ENCODE peak calls at places on chromosomes 12 and 14, in four cellular contexts. R, S, Q and L are unnamed samples.

GRCh38 chr12:12398026-12398859 is 41.4 kb downstream of the BORCS5 start:
- DNase-seq in R (no peak), S (no peak), Q (no peak), L (peak)

GRCh38 chr12:8499616-8500015 is 13.7 kb upstream of the CLEC4D start:
- DNase-seq in R (no peak), S (no peak), Q (no peak), L (no peak)

GRCh38 chr14:93150227-93151206 is 34.2 kb downstream of the MOAP1 start:
- DNase-seq in R (no peak), S (no peak), Q (no peak), L (peak)

GRCh38 chr14:73771848-73772705 is 57.9 kb upstream of the PNMA1 start:
- DNase-seq in R (peak), S (no peak), Q (peak), L (no peak)

GRCh38 chr14:99257122-99257672 is 14.8 kb downstream of the BCL11B start:
- DNase-seq in R (no peak), S (no peak), Q (no peak), L (no peak)

GRCh38 chr12:42124764-42125371 is 19.8 kb downstream of the GXYLT1 start:
- DNase-seq in R (no peak), S (no peak), Q (no peak), L (no peak)

GRCh38 chr14:58501214-58501816 is 73.8 kb downstream of the KIAA0586 start:
- DNase-seq in R (peak), S (peak), Q (no peak), L (peak)

GRCh38 chr12:34336619-34337465 is 314.5 kb downstream of the ALG10 start:
- DNase-seq in R (peak), S (no peak), Q (no peak), L (no peak)

GRCh38 chr14:42185718-42186117 is 579.0 kb downstream of the LRFN5 start:
- DNase-seq in R (no peak), S (no peak), Q (no peak), L (no peak)

GRCh38 chr12:30447061-30447750 is 248.5 kb downstream of the IPO8 start:
- DNase-seq in R (no peak), S (no peak), Q (no peak), L (no peak)

GRCh38 chr12:18430425-18431048 is 169.2 kb downstream of the PIK3C2G start:
- DNase-seq in R (peak), S (peak), Q (peak), L (peak)

GRCh38 chr14:22982477-22983245 is at the start of gene AJUBA:
- DNase-seq in R (peak), S (peak), Q (peak), L (peak)

GRCh38 chr12:45704968-45705367 is 24.5 kb upstream of the ARID2 start:
- DNase-seq in R (no peak), S (no peak), Q (no peak), L (no peak)

GRCh38 chr14:62209287-62209899 is 447.2 kb downstream of the SNAPC1 start:
- DNase-seq in R (no peak), S (no peak), Q (no peak), L (no peak)

GRCh38 chr14:53964249-53964648 is 7.6 kb upstream of the BMP4 start:
- DNase-seq in R (no peak), S (no peak), Q (no peak), L (no peak)

GRCh38 chr12:101823891-101824290 is 6.9 kb downstream of the GNPTAB start:
- DNase-seq in R (peak), S (peak), Q (peak), L (peak)

GRCh38 chr14:104557766-104558165 is 21.8 kb upstream of the C14orf180 start:
- DNase-seq in R (no peak), S (no peak), Q (no peak), L (no peak)

GRCh38 chr12:1457901-1458300 is 136.5 kb downstream of the FBXL14 start:
- DNase-seq in R (no peak), S (no peak), Q (no peak), L (peak)

GRCh38 chr12:68837215-68837614 is 29.2 kb downstream of the MDM2 start:
- DNase-seq in R (no peak), S (no peak), Q (no peak), L (no peak)

GRCh38 chr12:25976289-25976688 is 17.8 kb downstream of the RASSF8 start:
- DNase-seq in R (no peak), S (no peak), Q (no peak), L (no peak)

GRCh38 chr12:123271182-123271491 is 519 bp downstream of the CDK2AP1 start:
- DNase-seq in R (peak), S (no peak), Q (peak), L (peak)

GRCh38 chr14:94110552-94111181 is at the start of gene IFI27:
- DNase-seq in R (peak), S (no peak), Q (no peak), L (peak)

GRCh38 chr12:64633940-64634337 is 23.6 kb downstream of the RASSF3 start:
- DNase-seq in R (no peak), S (no peak), Q (no peak), L (peak)
- TF ChIP-seq JUND in R (peak), S (peak), Q (no peak), L (no peak)

GRCh38 chr14:28745176-28745575 is 21.4 kb upstream of the FOXG1 start:
- DNase-seq in R (no peak), S (no peak), Q (no peak), L (no peak)

GRCh38 chr14:28746247-28746646 is 20.3 kb upstream of the FOXG1 start:
- DNase-seq in R (no peak), S (no peak), Q (no peak), L (no peak)

GRCh38 chr14:28742171-28742846 is 24.3 kb upstream of the FOXG1 start:
- DNase-seq in R (no peak), S (no peak), Q (no peak), L (no peak)

DNA sequence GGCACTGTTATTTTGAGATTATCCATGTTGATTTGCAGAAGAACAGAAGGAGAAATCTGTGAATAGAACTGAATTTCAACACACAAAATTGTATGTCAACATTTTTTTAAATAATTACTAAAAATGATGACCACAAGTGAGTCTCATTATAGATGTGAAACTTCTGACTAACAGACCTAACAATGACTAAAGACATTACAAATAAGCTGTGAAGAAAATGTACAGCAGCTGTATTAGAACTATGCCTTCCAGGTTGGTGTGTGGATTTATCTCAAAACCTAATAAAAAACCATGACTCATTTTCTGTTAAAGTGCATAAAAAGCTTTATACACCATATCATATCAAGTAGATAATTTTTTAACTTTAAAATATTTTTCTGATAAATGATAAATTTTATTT is 22.5 kb upstream of the FOXG1 start:
- DNase-seq in R (no peak), S (no peak), Q (no peak), L (no peak)
- TF ChIP-seq JUND in R (no peak), S (no peak), Q (no peak), L (no peak)

GRCh38 chr14:103140316-103141109 is 17.3 kb downstream of the TNFAIP2 start:
- DNase-seq in R (no peak), S (no peak), Q (no peak), L (no peak)
- TF ChIP-seq JUND in R (no peak), S (no peak), Q (no peak), L (no peak)

DNA sequence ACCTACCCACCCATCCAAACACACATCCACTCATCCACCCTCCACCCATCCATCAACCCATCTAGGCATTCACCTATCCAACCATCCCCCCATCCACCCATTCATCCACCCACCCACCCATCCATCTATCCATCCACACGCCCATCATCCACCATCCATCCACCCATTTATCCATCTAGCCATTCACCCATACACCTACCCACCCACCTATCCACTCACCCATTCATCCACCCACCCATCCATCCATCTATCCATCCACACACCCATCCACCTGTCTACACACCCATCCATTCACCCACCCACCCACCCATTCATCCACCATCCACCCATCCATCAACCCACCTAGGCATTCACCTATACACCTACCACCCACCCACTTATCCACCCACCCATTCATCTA is 72.6 kb upstream of the GALNT9 start:
- DNase-seq in R (no peak), S (no peak), Q (no peak), L (no peak)
- TF ChIP-seq JUND in R (no peak), S (no peak), Q (no peak), L (no peak)

GRCh38 chr12:53867216-53868012 is 71.2 kb upstream of the HOXC13 start:
- DNase-seq in R (peak), S (no peak), Q (no peak), L (no peak)

GRCh38 chr12:53866727-53867126 is 71.9 kb upstream of the HOXC13 start:
- DNase-seq in R (no peak), S (no peak), Q (no peak), L (no peak)

GRCh38 chr12:53862206-53862605 is 76.4 kb upstream of the HOXC13 start:
- DNase-seq in R (no peak), S (no peak), Q (no peak), L (no peak)

GRCh38 chr12:53860426-53861223 is 78.0 kb upstream of the HOXC13 start:
- DNase-seq in R (no peak), S (no peak), Q (no peak), L (no peak)

GRCh38 chr12:53862831-53863230 is 75.8 kb upstream of the HOXC13 start:
- DNase-seq in R (no peak), S (no peak), Q (no peak), L (no peak)
- TF ChIP-seq JUND in R (no peak), S (no peak), Q (no peak), L (no peak)